ENCODE peak calls at places on chromosomes 1 and 21, in four cellular contexts. B, D, Z and N are unnamed samples. For H3K4me1, the result is how much of the 10 kb centered on the place peaks cover.

GRCh38 chr1:205480349-205481278 is 23.9 kb upstream of the CDK18 start:
- DNase-seq in B (no peak), D (no peak), Z (no peak), N (no peak)

GRCh38 chr1:147648933-147649332 is 21.4 kb downstream of the ACP6 start:
- DNase-seq in B (no peak), D (no peak), Z (no peak), N (no peak)

GRCh38 chr1:110588991-110589390 is 17.2 kb downstream of the KCNA2 start:
- DNase-seq in B (no peak), D (no peak), Z (no peak), N (no peak)

GRCh38 chr1:234925440-234926251 is 203.0 kb downstream of the TOMM20 start:
- DNase-seq in B (peak), D (no peak), Z (no peak), N (peak)

GRCh38 chr1:4803335-4803734 is 148.9 kb downstream of the AJAP1 start:
- DNase-seq in B (no peak), D (no peak), Z (no peak), N (no peak)

GRCh38 chr1:23178931-23179330 is 10.3 kb upstream of the LUZP1 start:
- DNase-seq in B (no peak), D (no peak), Z (no peak), N (no peak)

GRCh38 chr1:212645563-212646543 is 37.3 kb downstream of the ATF3 start:
- DNase-seq in B (no peak), D (no peak), Z (no peak), N (no peak)

GRCh38 chr1:8560611-8561544 is 243.0 kb downstream of the SLC45A1 start:
- DNase-seq in B (peak), D (no peak), Z (no peak), N (peak)

GRCh38 chr1:177686929-177687328 is 282.9 kb downstream of the SEC16B start:
- DNase-seq in B (no peak), D (no peak), Z (no peak), N (no peak)

GRCh38 chr1:87393437-87394085 is 64.9 kb downstream of the LMO4 start:
- DNase-seq in B (no peak), D (no peak), Z (no peak), N (no peak)

GRCh38 chr21:26739189-26739588 is 106.0 kb downstream of the ADAMTS1 start:
- DNase-seq in B (no peak), D (no peak), Z (no peak), N (no peak)

GRCh38 chr1:12001249-12001917 is 17.9 kb upstream of the MIIP start:
- DNase-seq in B (no peak), D (no peak), Z (no peak), N (peak)

GRCh38 chr1:40855513-40855912 is 6.7 kb downstream of the CITED4 start:
- DNase-seq in B (no peak), D (no peak), Z (no peak), N (no peak)

GRCh38 chr21:29704719-29705118 is 235.1 kb downstream of the GRIK1 start:
- DNase-seq in B (no peak), D (no peak), Z (no peak), N (no peak)

GRCh38 chr1:21914468-21914867 is 22.6 kb downstream of the HSPG2 start:
- DNase-seq in B (no peak), D (no peak), Z (no peak), N (no peak)
- H3K4me1 ChIP-seq in B (half or more), D (half or more), Z (under half), N (under half)

DNA sequence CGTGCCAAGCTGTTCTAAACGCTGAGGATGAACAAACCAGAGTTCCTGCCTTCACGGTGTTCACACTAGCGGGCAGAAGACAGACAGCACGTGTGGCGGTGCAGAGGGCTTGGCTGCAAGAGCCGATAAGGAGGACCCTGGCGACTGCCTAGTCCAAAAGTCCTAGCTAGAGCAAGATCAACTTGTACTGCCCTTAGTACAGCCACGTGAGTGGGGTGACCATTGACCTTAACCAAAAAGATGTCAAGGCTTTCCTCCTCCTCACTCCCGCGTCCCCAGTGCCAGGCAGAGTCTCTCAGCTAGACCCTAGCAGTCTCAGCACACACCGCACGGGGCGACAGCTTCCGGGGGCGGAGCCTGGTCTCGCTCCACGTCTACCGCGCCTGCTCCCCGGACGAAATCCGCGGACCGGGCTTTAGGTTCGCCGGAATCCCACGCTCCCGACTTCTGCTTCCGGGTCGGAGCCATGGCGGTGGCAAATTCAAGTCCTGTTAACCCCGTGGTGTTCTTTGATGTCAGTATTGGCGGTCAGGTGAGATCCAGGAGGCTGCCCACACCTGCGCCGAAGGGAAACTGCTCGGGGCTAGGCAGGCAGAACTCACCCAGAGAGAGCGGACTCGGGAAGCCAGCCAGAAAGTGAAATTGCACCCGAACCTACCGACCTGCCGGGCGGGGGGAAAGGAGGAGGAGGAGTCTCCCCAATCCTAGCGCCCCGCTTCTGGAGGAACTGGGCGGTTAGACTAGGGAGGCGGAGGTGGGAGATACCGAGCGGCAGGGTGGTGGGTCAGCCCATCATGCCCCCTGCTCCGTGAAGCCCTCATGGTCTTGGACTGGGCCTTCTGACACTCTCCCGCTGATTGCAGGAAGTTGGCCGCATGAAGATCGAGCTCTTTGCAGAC is at the start of gene PPIH:
- DNase-seq in B (peak), D (peak), Z (peak), N (peak)
- TF ChIP-seq POLR2A in B (peak), D (peak), Z (peak), N (no peak)

GRCh38 chr1:225911207-225912130 is 12.6 kb downstream of the PYCR2 start:
- DNase-seq in B (peak), D (peak), Z (no peak), N (peak)
- TF ChIP-seq CTCF in B (peak), D (peak), Z (peak), N (peak)

DNA sequence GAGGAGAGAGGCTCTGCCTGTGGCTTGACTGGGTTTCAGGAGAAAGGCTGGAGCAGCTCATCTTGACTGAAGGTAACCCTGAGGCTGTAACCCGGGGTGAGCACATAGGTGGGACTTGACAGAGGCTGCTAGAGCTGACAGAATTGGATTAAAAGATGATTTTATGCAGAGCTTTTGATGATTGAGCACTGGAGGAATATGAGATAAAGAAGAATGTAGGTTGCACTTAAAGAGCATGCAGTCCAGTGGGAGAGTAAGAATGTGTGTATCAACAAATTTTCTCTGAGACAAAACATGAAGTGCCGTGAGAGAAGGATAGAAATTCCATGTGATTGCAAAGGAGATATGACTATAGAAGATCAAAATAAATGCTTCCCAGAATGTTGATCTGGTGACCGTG is 17.4 kb downstream of the LAMC1 start:
- DNase-seq in B (no peak), D (no peak), Z (no peak), N (no peak)
- H3K4me1 ChIP-seq in B (half or more), D (under half), Z (under half), N (under half)

DNA sequence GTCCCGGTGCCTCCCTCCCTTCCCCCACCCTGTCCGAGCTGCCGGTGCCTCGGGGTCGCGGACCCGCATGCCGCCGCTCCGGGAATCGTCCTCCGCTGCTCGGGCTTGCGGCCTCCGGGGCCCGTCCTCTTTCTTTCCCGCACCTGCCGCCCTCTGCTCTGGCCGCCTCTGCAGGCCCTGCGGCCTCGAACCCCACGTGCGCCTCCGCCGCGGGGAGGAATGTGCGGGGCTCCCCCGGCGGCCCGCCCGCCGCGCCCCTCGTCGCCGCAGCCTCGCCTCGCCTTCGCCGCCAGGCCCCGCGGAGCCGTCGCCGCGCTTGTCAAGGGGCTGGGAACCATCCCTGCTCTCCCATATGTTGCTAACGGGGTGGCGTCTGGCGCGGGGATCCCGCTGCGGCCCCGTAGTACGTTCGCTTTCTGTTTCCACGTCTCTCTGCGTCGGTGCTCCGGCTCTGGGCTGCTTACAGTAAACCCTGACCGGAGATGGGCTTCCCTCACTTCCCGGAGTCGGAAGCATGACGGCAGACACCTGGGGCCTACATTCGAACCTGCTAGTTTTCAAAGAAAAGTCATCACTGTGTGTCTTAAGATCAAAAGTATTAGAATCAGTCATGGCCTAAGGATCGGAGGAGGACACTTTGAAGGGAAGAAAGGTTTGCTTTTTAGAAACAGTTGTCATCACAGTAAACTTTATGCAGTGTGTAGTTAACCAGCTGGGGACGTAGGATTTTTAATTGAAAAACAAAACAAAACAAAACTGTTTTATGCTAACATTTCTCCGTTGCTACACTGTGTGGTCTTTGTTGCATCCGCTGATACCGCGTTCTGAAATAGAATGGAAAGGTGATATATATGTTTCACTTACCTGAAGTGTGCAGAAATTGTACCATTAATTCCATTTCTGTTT is 68.9 kb downstream of the SLC35A3 start:
- DNase-seq in B (no peak), D (peak), Z (peak), N (peak)
- TF ChIP-seq POLR2A in B (no peak), D (peak), Z (no peak), N (peak)

DNA sequence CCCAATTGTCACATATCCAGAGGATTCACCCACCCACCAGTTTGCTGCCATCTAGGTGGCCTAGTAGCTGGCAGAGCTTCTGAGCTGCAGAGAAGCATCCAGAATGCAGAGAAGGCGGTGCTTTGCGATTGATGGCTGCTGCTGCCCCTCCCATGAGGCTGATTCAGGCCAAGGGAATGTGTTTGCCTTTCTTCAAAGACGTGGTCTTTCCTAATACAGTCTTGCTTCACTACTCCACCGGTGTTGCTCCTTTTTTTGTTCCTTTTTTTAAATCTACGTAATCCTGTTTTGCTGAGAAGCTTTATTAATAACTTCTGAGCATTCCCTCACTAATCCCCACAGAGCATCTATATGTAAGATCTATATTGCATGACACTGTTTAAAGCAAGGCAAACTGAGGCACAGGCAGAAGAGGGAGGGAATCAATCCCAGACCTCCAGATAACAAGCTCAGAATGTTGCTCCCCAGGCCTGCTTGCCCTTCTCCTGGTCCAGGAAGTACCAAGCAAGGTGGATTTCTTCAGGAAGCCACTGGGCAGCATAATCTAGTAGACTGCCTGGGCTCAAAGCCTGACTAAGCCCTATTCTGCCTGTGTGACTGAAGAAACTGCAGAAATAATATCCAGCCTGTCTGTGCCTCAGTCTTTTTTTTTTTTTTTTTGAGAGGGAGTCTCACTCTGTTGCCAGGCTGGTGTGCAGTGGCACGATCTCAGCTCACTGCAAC is 275.4 kb upstream of the FMN2 start:
- DNase-seq in B (peak), D (peak), Z (no peak), N (peak)
- TF ChIP-seq CTCF in B (peak), D (no peak), Z (no peak), N (no peak)

GRCh38 chr1:14873657-14874056 is 275.2 kb downstream of the KAZN start:
- DNase-seq in B (no peak), D (no peak), Z (no peak), N (no peak)
- H3K4me1 ChIP-seq in B (under half), D (under half), Z (under half), N (under half)

GRCh38 chr1:183349201-183349711 is 68.9 kb downstream of the NMNAT2 start:
- DNase-seq in B (no peak), D (no peak), Z (no peak), N (no peak)
- TF ChIP-seq POLR2A in B (no peak), D (no peak), Z (no peak), N (no peak)

DNA sequence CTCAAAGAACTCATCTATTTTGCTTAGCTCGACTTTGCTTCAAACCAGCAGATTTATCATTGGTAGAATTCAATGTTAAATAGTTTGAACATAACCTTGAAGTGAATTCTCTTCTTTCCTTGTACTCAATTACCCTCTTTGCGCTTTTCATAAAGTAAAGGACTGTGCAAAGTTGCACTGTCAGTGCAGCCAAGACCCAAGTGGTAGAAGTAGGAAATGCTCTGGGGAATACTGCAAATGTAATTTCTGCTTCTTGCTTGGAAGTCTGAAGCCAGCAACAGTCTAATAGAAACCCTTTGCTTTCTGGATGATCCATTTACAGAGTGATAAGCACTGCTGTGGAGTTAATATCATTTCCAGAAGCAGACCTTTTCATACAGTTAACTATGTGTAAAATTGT is 936.7 kb upstream of the TMPRSS15 start:
- DNase-seq in B (no peak), D (no peak), Z (no peak), N (no peak)
- TF ChIP-seq CTCF in B (no peak), D (no peak), Z (no peak), N (peak)